ENCODE peak calls at places on chromosomes 12 and 14, in four cellular contexts. One of them, this sample, is unnamed.

GRCh38 chr14:101834387-101835165 is 73.1 kb downstream of the PPP2R5C start:
- DNase-seq in psoas muscle: no peak
- DNase-seq in WERI-Rb-1: no peak
- DNase-seq in effector memory CD4-positive, alpha-beta T cell: no peak
- DNase-seq in this sample: no peak

GRCh38 chr12:69097619-69098368 is 141.6 kb upstream of the CPSF6 start:
- DNase-seq in psoas muscle: no peak
- DNase-seq in WERI-Rb-1: no peak
- DNase-seq in effector memory CD4-positive, alpha-beta T cell: no peak
- DNase-seq in this sample: no peak

GRCh38 chr12:53046655-53047220 is 3.1 kb upstream of the TNS2 start:
- DNase-seq in psoas muscle: peak; percentile 94
- DNase-seq in WERI-Rb-1: peak; percentile 79
- DNase-seq in effector memory CD4-positive, alpha-beta T cell: peak; percentile 49
- DNase-seq in this sample: peak; percentile 94

GRCh38 chr14:35374273-35374681 is 30.3 kb downstream of the NFKBIA start:
- DNase-seq in psoas muscle: peak; percentile 66
- DNase-seq in WERI-Rb-1: no peak
- DNase-seq in effector memory CD4-positive, alpha-beta T cell: no peak
- DNase-seq in this sample: no peak

GRCh38 chr12:50220357-50221061 is 53.3 kb upstream of the CERS5 start:
- DNase-seq in psoas muscle: no peak
- DNase-seq in WERI-Rb-1: no peak
- DNase-seq in effector memory CD4-positive, alpha-beta T cell: no peak
- DNase-seq in this sample: no peak

GRCh38 chr12:126210448-126210847 is 1145.2 kb downstream of the AACS start:
- DNase-seq in psoas muscle: no peak
- DNase-seq in WERI-Rb-1: no peak
- DNase-seq in effector memory CD4-positive, alpha-beta T cell: no peak
- DNase-seq in this sample: no peak

GRCh38 chr12:27474344-27474743 is 27.8 kb downstream of the SMCO2 start:
- DNase-seq in psoas muscle: no peak
- DNase-seq in WERI-Rb-1: no peak
- DNase-seq in effector memory CD4-positive, alpha-beta T cell: no peak
- DNase-seq in this sample: no peak

GRCh38 chr12:66717049-66717448 is 38.2 kb upstream of the GRIP1 start:
- DNase-seq in psoas muscle: no peak
- DNase-seq in WERI-Rb-1: no peak
- DNase-seq in effector memory CD4-positive, alpha-beta T cell: no peak
- DNase-seq in this sample: no peak

GRCh38 chr12:120468271-120468845 is 1.2 kb downstream of the SRSF9 start:
- DNase-seq in psoas muscle: peak; percentile 62
- DNase-seq in WERI-Rb-1: peak; percentile 20
- DNase-seq in effector memory CD4-positive, alpha-beta T cell: no peak
- DNase-seq in this sample: peak; percentile 66

GRCh38 chr12:49037111-49037946 is 18.8 kb upstream of the PRKAG1 start:
- DNase-seq in psoas muscle: no peak
- DNase-seq in WERI-Rb-1: no peak
- DNase-seq in effector memory CD4-positive, alpha-beta T cell: no peak
- DNase-seq in this sample: no peak

GRCh38 chr12:26369588-26369987 is 174.2 kb downstream of the SSPN start:
- DNase-seq in psoas muscle: no peak
- DNase-seq in WERI-Rb-1: no peak
- DNase-seq in effector memory CD4-positive, alpha-beta T cell: no peak
- DNase-seq in this sample: no peak

GRCh38 chr14:21109377-21110260 is 8.8 kb downstream of the TMEM253 start:
- DNase-seq in psoas muscle: no peak
- DNase-seq in WERI-Rb-1: no peak
- DNase-seq in effector memory CD4-positive, alpha-beta T cell: no peak
- DNase-seq in this sample: no peak

GRCh38 chr12:89461649-89462612 is 62.7 kb downstream of the GALNT4 start:
- DNase-seq in psoas muscle: no peak
- DNase-seq in WERI-Rb-1: no peak
- DNase-seq in effector memory CD4-positive, alpha-beta T cell: no peak
- DNase-seq in this sample: no peak

GRCh38 chr14:52124791-52125661 is 56.2 kb upstream of the NID2 start:
- DNase-seq in psoas muscle: no peak
- DNase-seq in WERI-Rb-1: no peak
- DNase-seq in effector memory CD4-positive, alpha-beta T cell: no peak
- DNase-seq in this sample: no peak

GRCh38 chr12:4280351-4281163 is 7.0 kb downstream of the CCND2 start:
- DNase-seq in psoas muscle: no peak
- DNase-seq in WERI-Rb-1: no peak
- DNase-seq in effector memory CD4-positive, alpha-beta T cell: no peak
- DNase-seq in this sample: no peak

GRCh38 chr12:124296295-124296915 is 1.5 kb downstream of the RFLNA start:
- DNase-seq in psoas muscle: peak; percentile 51
- DNase-seq in WERI-Rb-1: no peak
- DNase-seq in effector memory CD4-positive, alpha-beta T cell: no peak
- DNase-seq in this sample: no peak

GRCh38 chr12:129772463-129773169 is 131.2 kb downstream of the TMEM132D start:
- DNase-seq in psoas muscle: no peak
- DNase-seq in WERI-Rb-1: no peak
- DNase-seq in effector memory CD4-positive, alpha-beta T cell: no peak
- DNase-seq in this sample: no peak

GRCh38 chr12:78208106-78208505 is 377.4 kb downstream of the NAV3 start:
- DNase-seq in psoas muscle: no peak
- DNase-seq in WERI-Rb-1: no peak
- DNase-seq in effector memory CD4-positive, alpha-beta T cell: no peak
- DNase-seq in this sample: no peak

GRCh38 chr14:93959239-93960107 is 16.9 kb downstream of the ASB2 start:
- DNase-seq in psoas muscle: peak; percentile 93
- DNase-seq in WERI-Rb-1: no peak
- DNase-seq in effector memory CD4-positive, alpha-beta T cell: peak; percentile 92
- DNase-seq in this sample: no peak

GRCh38 chr14:74918380-74918779 is 4.7 kb downstream of the RPS6KL1 start:
- DNase-seq in psoas muscle: no peak
- DNase-seq in WERI-Rb-1: no peak
- DNase-seq in effector memory CD4-positive, alpha-beta T cell: no peak
- DNase-seq in this sample: peak; percentile 53

GRCh38 chr14:38544766-38545165 is 288.9 kb upstream of the CLEC14A start:
- DNase-seq in psoas muscle: no peak
- DNase-seq in WERI-Rb-1: peak; percentile 12
- DNase-seq in effector memory CD4-positive, alpha-beta T cell: no peak
- DNase-seq in this sample: no peak

GRCh38 chr12:27293463-27293862 is 39.2 kb upstream of the BMAL2 start:
- DNase-seq in psoas muscle: no peak
- DNase-seq in WERI-Rb-1: no peak
- DNase-seq in effector memory CD4-positive, alpha-beta T cell: no peak
- DNase-seq in this sample: no peak

GRCh38 chr12:3149505-3150307 is 72.5 kb downstream of the TSPAN9 start:
- DNase-seq in psoas muscle: no peak
- DNase-seq in WERI-Rb-1: no peak
- DNase-seq in effector memory CD4-positive, alpha-beta T cell: no peak
- DNase-seq in this sample: no peak

GRCh38 chr12:13719986-13720385 is 261.4 kb downstream of the GRIN2B start:
- DNase-seq in psoas muscle: no peak
- DNase-seq in WERI-Rb-1: peak; percentile 75
- DNase-seq in effector memory CD4-positive, alpha-beta T cell: no peak
- DNase-seq in this sample: no peak

GRCh38 chr14:105844047-105844630 is 317.8 kb downstream of the TMEM121 start:
- DNase-seq in psoas muscle: no peak
- DNase-seq in WERI-Rb-1: no peak
- DNase-seq in effector memory CD4-positive, alpha-beta T cell: no peak
- DNase-seq in this sample: peak; percentile 72

GRCh38 chr12:43349863-43350262 is 202.1 kb downstream of the ADAMTS20 start:
- DNase-seq in psoas muscle: no peak
- DNase-seq in WERI-Rb-1: no peak
- DNase-seq in effector memory CD4-positive, alpha-beta T cell: no peak
- DNase-seq in this sample: no peak

DNA sequence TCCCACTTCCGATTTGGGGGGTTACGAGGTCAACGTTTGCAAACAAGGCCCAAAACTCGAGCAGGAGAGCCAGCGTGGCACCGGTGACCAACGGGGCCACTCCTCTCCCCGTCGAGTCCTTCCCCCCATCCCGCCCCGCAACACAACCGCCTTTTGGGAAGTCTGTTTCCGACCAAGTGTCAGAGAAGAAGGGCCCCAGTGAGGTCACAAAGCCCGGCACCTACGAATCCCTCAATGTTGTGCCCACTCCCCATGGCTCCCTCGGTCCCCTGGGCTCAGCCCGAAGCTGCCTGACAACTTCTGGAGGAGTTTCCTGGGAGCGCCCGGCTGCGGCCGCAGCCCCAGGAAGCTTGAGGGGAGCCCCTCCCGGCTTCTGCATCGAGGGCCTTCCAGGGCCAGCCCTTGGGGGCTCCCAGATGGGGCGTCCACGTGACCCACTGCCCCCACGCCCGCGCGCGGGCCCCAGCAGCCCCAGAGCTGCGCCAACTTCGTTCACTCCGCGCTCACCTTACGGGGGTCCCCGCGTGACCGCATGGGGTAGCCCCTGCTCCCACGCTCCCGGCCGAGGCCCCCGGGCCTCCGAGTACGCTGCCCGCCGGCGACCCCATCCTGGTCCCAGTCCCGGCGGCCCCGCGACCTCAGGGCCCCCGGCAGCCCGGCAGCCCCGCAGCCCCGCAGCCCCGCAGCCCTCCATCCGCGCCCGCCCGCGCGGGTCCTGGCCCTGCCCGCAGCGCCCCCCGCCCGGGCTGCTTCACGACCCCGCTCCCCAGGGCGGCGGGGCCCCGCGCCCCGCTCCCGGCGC is 1.1 kb downstream of the CDK2AP1 start:
- DNase-seq in psoas muscle: peak; percentile 59
- DNase-seq in WERI-Rb-1: no peak
- DNase-seq in effector memory CD4-positive, alpha-beta T cell: no peak
- DNase-seq in this sample: peak; percentile 70
- H3K27ac ChIP-seq in psoas muscle: peak overlapping the region; percentile 44
- H3K27ac ChIP-seq in WERI-Rb-1: peak overlapping the region; percentile 85
- H3K27ac ChIP-seq in effector memory CD4-positive, alpha-beta T cell: no peak overlapping the region
- H3K27ac ChIP-seq in this sample: peak overlapping the region; percentile 64

GRCh38 chr14:70666364-70666691 is 24.6 kb downstream of the TTC9 start:
- DNase-seq in psoas muscle: no peak
- DNase-seq in WERI-Rb-1: no peak
- DNase-seq in effector memory CD4-positive, alpha-beta T cell: no peak
- DNase-seq in this sample: no peak
- H3K27ac ChIP-seq in psoas muscle: no peak overlapping the region
- H3K27ac ChIP-seq in WERI-Rb-1: no peak overlapping the region
- H3K27ac ChIP-seq in effector memory CD4-positive, alpha-beta T cell: no peak overlapping the region
- H3K27ac ChIP-seq in this sample: peak overlapping the region; percentile 78

GRCh38 chr14:49982082-49982481 is 89.2 kb downstream of the ARF6 start:
- DNase-seq in psoas muscle: no peak
- DNase-seq in WERI-Rb-1: no peak
- DNase-seq in effector memory CD4-positive, alpha-beta T cell: peak; percentile 9
- DNase-seq in this sample: peak; percentile 13
- H3K27ac ChIP-seq in psoas muscle: no peak overlapping the region
- H3K27ac ChIP-seq in WERI-Rb-1: no peak overlapping the region
- H3K27ac ChIP-seq in effector memory CD4-positive, alpha-beta T cell: peak overlapping the region; percentile 75
- H3K27ac ChIP-seq in this sample: no peak overlapping the region

DNA sequence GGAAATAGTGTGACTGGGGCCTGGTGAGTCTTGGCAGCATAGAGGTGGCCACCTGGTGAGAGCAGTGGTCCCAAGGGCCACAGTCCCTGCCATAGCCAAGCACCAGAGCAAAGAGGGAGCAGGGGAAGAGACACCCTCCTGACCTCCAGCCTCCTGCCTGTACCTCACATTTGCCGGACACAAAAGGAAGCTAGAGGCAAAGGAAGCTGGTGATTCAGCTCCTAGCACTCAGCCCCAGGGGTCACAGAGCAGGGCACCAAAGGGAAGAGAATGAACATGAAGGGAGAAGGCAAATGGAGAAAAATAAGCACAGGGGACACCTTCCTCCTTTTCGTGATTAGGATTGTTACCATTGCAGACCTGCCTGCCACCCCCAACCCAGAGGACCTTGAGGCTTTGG is 216.8 kb downstream of the ZFP36L1 start:
- DNase-seq in psoas muscle: no peak
- DNase-seq in WERI-Rb-1: no peak
- DNase-seq in effector memory CD4-positive, alpha-beta T cell: no peak
- DNase-seq in this sample: no peak
- H3K27ac ChIP-seq in psoas muscle: no peak overlapping the region
- H3K27ac ChIP-seq in WERI-Rb-1: no peak overlapping the region
- H3K27ac ChIP-seq in effector memory CD4-positive, alpha-beta T cell: no peak overlapping the region
- H3K27ac ChIP-seq in this sample: no peak overlapping the region

DNA sequence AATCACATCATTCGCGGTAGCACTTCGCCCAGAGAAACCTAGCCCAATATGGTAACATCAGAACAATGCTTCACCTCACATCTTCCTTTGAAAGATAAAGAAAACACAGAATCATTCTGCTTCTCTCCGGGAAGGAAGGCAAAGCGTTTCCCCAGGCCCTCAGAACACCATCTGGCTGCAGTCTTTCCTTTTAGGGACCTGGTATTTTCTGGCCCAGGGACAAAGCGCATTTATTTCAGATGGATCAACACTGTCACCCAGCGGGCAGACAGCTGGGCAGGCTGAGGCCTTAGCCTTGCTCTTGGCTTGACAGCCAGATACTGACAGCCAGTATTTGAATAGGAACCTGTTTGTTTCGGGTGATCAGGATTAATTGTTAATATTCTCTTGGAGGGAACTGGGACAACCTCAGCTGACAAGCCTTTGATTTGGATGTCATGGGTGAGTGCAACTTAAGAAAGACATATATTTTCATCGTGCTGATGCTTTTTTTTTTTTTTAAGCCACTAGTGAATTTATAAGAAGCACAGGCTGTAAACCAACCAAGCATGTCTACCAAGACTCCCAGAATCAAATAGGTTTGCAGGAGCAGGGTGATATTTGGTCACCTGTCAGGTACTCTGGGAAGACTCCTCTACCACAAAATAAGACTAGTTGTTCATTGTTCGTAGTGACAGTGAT is 118.9 kb downstream of the VEZT start:
- DNase-seq in psoas muscle: peak; percentile 79
- DNase-seq in WERI-Rb-1: peak; percentile 81
- DNase-seq in effector memory CD4-positive, alpha-beta T cell: no peak
- DNase-seq in this sample: peak; percentile 74
- H3K27ac ChIP-seq in psoas muscle: peak overlapping the region; percentile 39
- H3K27ac ChIP-seq in WERI-Rb-1: peak overlapping the region; percentile 47
- H3K27ac ChIP-seq in effector memory CD4-positive, alpha-beta T cell: no peak overlapping the region
- H3K27ac ChIP-seq in this sample: no peak overlapping the region

DNA sequence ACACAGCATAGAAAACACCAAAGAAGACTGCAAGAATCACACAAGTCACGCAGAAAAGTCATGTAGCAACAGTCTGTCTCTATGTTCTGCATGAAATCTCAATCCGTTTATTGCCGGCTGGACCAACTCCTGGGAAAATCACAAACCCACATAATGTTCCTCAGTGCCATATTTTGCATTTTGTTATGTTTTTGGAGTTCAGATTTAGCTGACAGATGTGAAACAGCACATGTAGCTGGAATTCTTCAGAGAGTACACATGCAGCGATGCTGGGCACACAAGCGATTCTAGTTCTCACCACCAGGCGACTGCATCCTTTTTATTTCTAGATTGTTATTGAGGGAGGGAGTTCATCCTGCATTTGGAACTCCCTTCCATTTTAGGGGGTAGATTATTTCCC is 193.2 kb downstream of the APAF1 start:
- DNase-seq in psoas muscle: no peak
- DNase-seq in WERI-Rb-1: no peak
- DNase-seq in effector memory CD4-positive, alpha-beta T cell: no peak
- DNase-seq in this sample: no peak
- H3K27ac ChIP-seq in psoas muscle: no peak overlapping the region
- H3K27ac ChIP-seq in WERI-Rb-1: no peak overlapping the region
- H3K27ac ChIP-seq in effector memory CD4-positive, alpha-beta T cell: no peak overlapping the region
- H3K27ac ChIP-seq in this sample: no peak overlapping the region

DNA sequence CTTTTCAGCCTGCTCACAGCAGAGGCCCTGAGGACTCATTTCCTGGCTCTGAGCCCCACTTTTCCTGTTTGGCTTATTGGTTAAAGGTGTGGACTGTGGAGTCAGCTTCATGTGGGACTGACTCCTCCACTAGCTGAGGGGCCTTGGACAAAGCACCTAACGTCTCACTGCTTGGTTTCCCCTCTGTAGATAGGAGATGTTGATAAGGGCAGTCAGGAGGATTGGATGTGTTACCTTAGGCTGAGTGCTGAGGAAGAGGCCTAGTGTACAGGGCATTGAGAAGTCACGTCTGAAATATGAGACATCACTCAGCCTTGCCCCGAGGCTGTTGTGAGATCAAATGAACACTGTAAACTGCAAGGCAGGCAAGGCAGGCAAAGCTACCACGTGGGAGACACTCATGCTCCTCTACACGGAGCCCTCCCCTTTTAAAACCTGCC is 27.1 kb upstream of the TCL1A start:
- DNase-seq in psoas muscle: no peak
- DNase-seq in WERI-Rb-1: no peak
- DNase-seq in effector memory CD4-positive, alpha-beta T cell: no peak
- DNase-seq in this sample: no peak
- H3K27ac ChIP-seq in psoas muscle: no peak overlapping the region
- H3K27ac ChIP-seq in WERI-Rb-1: no peak overlapping the region
- H3K27ac ChIP-seq in effector memory CD4-positive, alpha-beta T cell: no peak overlapping the region
- H3K27ac ChIP-seq in this sample: no peak overlapping the region